ENCODE peak calls at places on chromosomes 5 and 9, in nine cellular contexts. K is Kasumi-1; C is T-helper 17 cell; N is activated CD4-positive, CD25-positive, alpha-beta regulatory T cell; U is NCI-H774; X is Calu3; Q is aorta; T is effector CD4-positive, alpha-beta T cell; Y is CD4-positive, CD25-positive, alpha-beta regulatory T cell. S is an unnamed sample.
A peak's percentile ranks its signal among the peaks of the same experiment; 100 is the strongest.

GRCh38 chr5:79695501-79695900 is 5.9 kb downstream of the CMYA5 start:
- DNase-seq in U (no peak), K (no peak), X (no peak), N (no peak), Q (no peak), Y (no peak), T (no peak), C (no peak), S (no peak)

GRCh38 chr5:34412769-34413168 is 243.4 kb upstream of the RAI14 start:
- DNase-seq in K (no peak), N (no peak), T (no peak), X (no peak), C (no peak), Q (no peak), Y (no peak), U (no peak), S (no peak)

GRCh38 chr5:127425868-127426267 is 91.6 kb upstream of the PRRC1 start:
- DNase-seq in Q (no peak), K (peak; percentile 18), U (no peak), C (no peak), X (no peak), N (no peak), T (no peak), Y (no peak), S (no peak)

GRCh38 chr9:134689320-134690181 is 47.9 kb downstream of the COL5A1 start:
- DNase-seq in X (peak; percentile 57), T (no peak), Q (peak; percentile 93), U (no peak), N (no peak), C (no peak), K (no peak), Y (no peak), S (peak; percentile 10)

GRCh38 chr5:177133845-177134652 is 476 bp downstream of the NSD1 start:
- DNase-seq in U (no peak), T (peak; percentile 28), K (peak; percentile 19), C (peak; percentile 20), N (peak; percentile 48), X (peak; percentile 49), Y (peak; percentile 62), Q (peak; percentile 85), S (no peak)

GRCh38 chr5:181173027-181173419 is 25.6 kb downstream of the OR2V2 start:
- DNase-seq in T (no peak), X (no peak), K (no peak), C (peak; percentile 66), Q (no peak), U (no peak), N (no peak), Y (no peak), S (no peak)

GRCh38 chr5:105630803-105631202 is 2039.9 kb downstream of the EFNA5 start:
- DNase-seq in C (no peak), Y (no peak), Q (no peak), U (no peak), X (no peak), N (no peak), K (no peak), T (no peak), S (no peak)

GRCh38 chr5:26847041-26847736 is 191.2 kb downstream of the CDH9 start:
- DNase-seq in Q (no peak), U (peak; percentile 71), T (no peak), N (no peak), K (no peak), X (peak; percentile 4), C (no peak), Y (no peak), S (peak; percentile 31)

GRCh38 chr5:98060148-98060547 is 713.3 kb upstream of the RGMB start:
- DNase-seq in T (no peak), C (no peak), Q (no peak), K (no peak), U (no peak), N (no peak), X (no peak), Y (no peak), S (no peak)

GRCh38 chr9:119689879-119690278 is 320.6 kb upstream of the BRINP1 start:
- DNase-seq in N (no peak), K (no peak), X (no peak), Q (no peak), T (no peak), Y (no peak), U (no peak), C (no peak), S (no peak)

GRCh38 chr9:120925535-120926396 is 830 bp downstream of the TRAF1 start:
- DNase-seq in T (peak; percentile 77), Y (peak; percentile 48), U (no peak), Q (peak; percentile 90), K (no peak), X (no peak), C (peak; percentile 68), N (peak; percentile 28), S (no peak)

GRCh38 chr9:134546746-134547145 is 94.9 kb upstream of the COL5A1 start:
- DNase-seq in N (no peak), C (no peak), U (no peak), Q (peak; percentile 64), X (no peak), T (no peak), Y (no peak), K (no peak), S (no peak)

S was measured in HepG2.